ENCODE peak calls at places on chromosomes 12 and 14, in six cellular contexts. One of them, this sample, is unnamed.

GRCh38 chr14:76500011-76500410 is 124.1 kb downstream of the ESRRB start:
- ATAC-seq in central memory CD8-positive, alpha-beta T cell: no peak
- ATAC-seq in activated CD8-positive, alpha-beta memory T cell treated with anti-CD3 and anti-CD28 coated beads, Interleukin-2, amount 10 ng/mL, durations not matched to agents 7 days and 5 days: no peak
- ATAC-seq in CD8-positive, alpha-beta T cell: no peak
- ATAC-seq in Right ventricle myocardium inferior: peak
- ATAC-seq in WTC11: no peak
- ATAC-seq in this sample: no peak

GRCh38 chr12:124404162-124404561 is 109.3 kb downstream of the RFLNA start:
- ATAC-seq in central memory CD8-positive, alpha-beta T cell: no peak
- ATAC-seq in activated CD8-positive, alpha-beta memory T cell treated with anti-CD3 and anti-CD28 coated beads, Interleukin-2, amount 10 ng/mL, durations not matched to agents 7 days and 5 days: peak
- ATAC-seq in CD8-positive, alpha-beta T cell: no peak
- ATAC-seq in Right ventricle myocardium inferior: no peak
- ATAC-seq in WTC11: no peak
- ATAC-seq in this sample: no peak

GRCh38 chr14:96167224-96168148 is 37.2 kb upstream of the BDKRB2 start:
- ATAC-seq in activated CD8-positive, alpha-beta memory T cell treated with anti-CD3 and anti-CD28 coated beads, Interleukin-2, amount 10 ng/mL, durations not matched to agents 7 days and 5 days: no peak
- ATAC-seq in CD8-positive, alpha-beta T cell: no peak
- ATAC-seq in central memory CD8-positive, alpha-beta T cell: no peak
- ATAC-seq in Right ventricle myocardium inferior: no peak
- ATAC-seq in WTC11: no peak
- ATAC-seq in this sample: peak

GRCh38 chr12:49869816-49870500 is 27.1 kb upstream of the BCDIN3D start:
- ATAC-seq in CD8-positive, alpha-beta T cell: no peak
- ATAC-seq in activated CD8-positive, alpha-beta memory T cell treated with anti-CD3 and anti-CD28 coated beads, Interleukin-2, amount 10 ng/mL, durations not matched to agents 7 days and 5 days: no peak
- ATAC-seq in central memory CD8-positive, alpha-beta T cell: no peak
- ATAC-seq in Right ventricle myocardium inferior: no peak
- ATAC-seq in WTC11: no peak
- ATAC-seq in this sample: no peak

GRCh38 chr12:16962889-16963288 is 356.9 kb upstream of the LMO3 start:
- ATAC-seq in CD8-positive, alpha-beta T cell: no peak
- ATAC-seq in WTC11: no peak
- ATAC-seq in central memory CD8-positive, alpha-beta T cell: no peak
- ATAC-seq in Right ventricle myocardium inferior: no peak
- ATAC-seq in activated CD8-positive, alpha-beta memory T cell treated with anti-CD3 and anti-CD28 coated beads, Interleukin-2, amount 10 ng/mL, durations not matched to agents 7 days and 5 days: no peak
- ATAC-seq in this sample: no peak

GRCh38 chr14:94110552-94111181 is at the start of gene IFI27:
- ATAC-seq in WTC11: peak
- ATAC-seq in CD8-positive, alpha-beta T cell: no peak
- ATAC-seq in Right ventricle myocardium inferior: peak
- ATAC-seq in central memory CD8-positive, alpha-beta T cell: no peak
- ATAC-seq in activated CD8-positive, alpha-beta memory T cell treated with anti-CD3 and anti-CD28 coated beads, Interleukin-2, amount 10 ng/mL, durations not matched to agents 7 days and 5 days: peak
- ATAC-seq in this sample: no peak

GRCh38 chr12:13101854-13102375 is 1.6 kb downstream of the GSG1 start:
- ATAC-seq in WTC11: no peak
- ATAC-seq in central memory CD8-positive, alpha-beta T cell: no peak
- ATAC-seq in activated CD8-positive, alpha-beta memory T cell treated with anti-CD3 and anti-CD28 coated beads, Interleukin-2, amount 10 ng/mL, durations not matched to agents 7 days and 5 days: no peak
- ATAC-seq in CD8-positive, alpha-beta T cell: no peak
- ATAC-seq in Right ventricle myocardium inferior: no peak
- ATAC-seq in this sample: peak

GRCh38 chr12:11638271-11638916 is 11.1 kb upstream of the ETV6 start:
- ATAC-seq in activated CD8-positive, alpha-beta memory T cell treated with anti-CD3 and anti-CD28 coated beads, Interleukin-2, amount 10 ng/mL, durations not matched to agents 7 days and 5 days: no peak
- ATAC-seq in WTC11: no peak
- ATAC-seq in central memory CD8-positive, alpha-beta T cell: no peak
- ATAC-seq in Right ventricle myocardium inferior: peak
- ATAC-seq in CD8-positive, alpha-beta T cell: no peak
- ATAC-seq in this sample: no peak

GRCh38 chr12:67804168-67804567 is 155.6 kb downstream of the DYRK2 start:
- ATAC-seq in CD8-positive, alpha-beta T cell: peak
- ATAC-seq in activated CD8-positive, alpha-beta memory T cell treated with anti-CD3 and anti-CD28 coated beads, Interleukin-2, amount 10 ng/mL, durations not matched to agents 7 days and 5 days: peak
- ATAC-seq in Right ventricle myocardium inferior: no peak
- ATAC-seq in WTC11: no peak
- ATAC-seq in central memory CD8-positive, alpha-beta T cell: peak
- ATAC-seq in this sample: peak

GRCh38 chr14:61491876-61492440 is 170.6 kb downstream of the PRKCH start:
- ATAC-seq in central memory CD8-positive, alpha-beta T cell: no peak
- ATAC-seq in CD8-positive, alpha-beta T cell: no peak
- ATAC-seq in WTC11: no peak
- ATAC-seq in activated CD8-positive, alpha-beta memory T cell treated with anti-CD3 and anti-CD28 coated beads, Interleukin-2, amount 10 ng/mL, durations not matched to agents 7 days and 5 days: no peak
- ATAC-seq in Right ventricle myocardium inferior: peak
- ATAC-seq in this sample: no peak

This sample was measured in activated T-helper 17 cell treated with anti-CD3 and anti-CD28 coated beads, Interleukin-2, amount 50 U/mL, for 72 hours.